ENCODE peak calls at places on chromosomes 2 and 18, in nine cellular contexts. One of them, this sample, is unnamed.

GRCh38 chr18:12246849-12247808 is 7.0 kb upstream of the CIDEA start:
- DNase-seq in adrenal gland: no peak
- DNase-seq in lower leg skin: no peak
- DNase-seq in fibroblast of mammary gland: no peak
- DNase-seq in HFF-Myc: no peak
- DNase-seq in heart left ventricle: no peak
- DNase-seq in brain microvascular endothelial cell: peak
- DNase-seq in GM23248: peak
- DNase-seq in psoas muscle: peak
- DNase-seq in this sample: no peak

GRCh38 chr18:57353940-57354461 is 1.6 kb downstream of the ST8SIA3 start:
- DNase-seq in GM23248: peak
- DNase-seq in psoas muscle: peak
- DNase-seq in lower leg skin: no peak
- DNase-seq in brain microvascular endothelial cell: peak
- DNase-seq in HFF-Myc: peak
- DNase-seq in fibroblast of mammary gland: peak
- DNase-seq in heart left ventricle: no peak
- DNase-seq in adrenal gland: peak
- DNase-seq in this sample: peak

GRCh38 chr2:26298638-26299393 is 47.1 kb upstream of the SELENOI start:
- DNase-seq in fibroblast of mammary gland: peak
- DNase-seq in brain microvascular endothelial cell: peak
- DNase-seq in lower leg skin: peak
- DNase-seq in HFF-Myc: no peak
- DNase-seq in adrenal gland: peak
- DNase-seq in psoas muscle: peak
- DNase-seq in GM23248: peak
- DNase-seq in heart left ventricle: no peak
- DNase-seq in this sample: peak

GRCh38 chr2:199457147-199458016 is at the start of gene SATB2:
- DNase-seq in brain microvascular endothelial cell: peak
- DNase-seq in lower leg skin: no peak
- DNase-seq in adrenal gland: peak
- DNase-seq in psoas muscle: peak
- DNase-seq in heart left ventricle: no peak
- DNase-seq in fibroblast of mammary gland: peak
- DNase-seq in GM23248: peak
- DNase-seq in HFF-Myc: no peak
- DNase-seq in this sample: peak

GRCh38 chr2:24174851-24175277 is at the start of gene FAM228A:
- DNase-seq in psoas muscle: no peak
- DNase-seq in fibroblast of mammary gland: no peak
- DNase-seq in lower leg skin: no peak
- DNase-seq in heart left ventricle: no peak
- DNase-seq in GM23248: no peak
- DNase-seq in HFF-Myc: no peak
- DNase-seq in brain microvascular endothelial cell: no peak
- DNase-seq in adrenal gland: no peak
- DNase-seq in this sample: no peak

GRCh38 chr2:9889812-9890261 is 46.6 kb downstream of the TAF1B start:
- DNase-seq in HFF-Myc: no peak
- DNase-seq in brain microvascular endothelial cell: no peak
- DNase-seq in fibroblast of mammary gland: no peak
- DNase-seq in adrenal gland: no peak
- DNase-seq in lower leg skin: no peak
- DNase-seq in GM23248: peak
- DNase-seq in psoas muscle: no peak
- DNase-seq in heart left ventricle: no peak
- DNase-seq in this sample: no peak

GRCh38 chr2:162301151-162301804 is 17.2 kb downstream of the IFIH1 start:
- DNase-seq in psoas muscle: no peak
- DNase-seq in fibroblast of mammary gland: peak
- DNase-seq in heart left ventricle: no peak
- DNase-seq in HFF-Myc: peak
- DNase-seq in adrenal gland: no peak
- DNase-seq in GM23248: peak
- DNase-seq in brain microvascular endothelial cell: peak
- DNase-seq in lower leg skin: no peak
- DNase-seq in this sample: peak

GRCh38 chr2:240139666-240140393 is 628 bp downstream of the OTOS start:
- DNase-seq in psoas muscle: peak
- DNase-seq in fibroblast of mammary gland: no peak
- DNase-seq in heart left ventricle: peak
- DNase-seq in GM23248: no peak
- DNase-seq in HFF-Myc: no peak
- DNase-seq in adrenal gland: no peak
- DNase-seq in brain microvascular endothelial cell: no peak
- DNase-seq in lower leg skin: no peak
- DNase-seq in this sample: no peak

GRCh38 chr2:241821460-241822263 is 12.7 kb downstream of the NEU4 start:
- DNase-seq in fibroblast of mammary gland: no peak
- DNase-seq in heart left ventricle: no peak
- DNase-seq in lower leg skin: no peak
- DNase-seq in psoas muscle: no peak
- DNase-seq in GM23248: no peak
- DNase-seq in HFF-Myc: no peak
- DNase-seq in brain microvascular endothelial cell: no peak
- DNase-seq in adrenal gland: no peak
- DNase-seq in this sample: no peak

GRCh38 chr18:75072672-75073371 is 136.1 kb downstream of the PTGR3 start:
- DNase-seq in psoas muscle: no peak
- DNase-seq in GM23248: no peak
- DNase-seq in adrenal gland: no peak
- DNase-seq in lower leg skin: no peak
- DNase-seq in HFF-Myc: no peak
- DNase-seq in fibroblast of mammary gland: no peak
- DNase-seq in heart left ventricle: no peak
- DNase-seq in brain microvascular endothelial cell: no peak
- DNase-seq in this sample: no peak

GRCh38 chr2:10400568-10400977 is 47.6 kb downstream of the ODC1 start:
- DNase-seq in brain microvascular endothelial cell: no peak
- DNase-seq in adrenal gland: peak
- DNase-seq in GM23248: no peak
- DNase-seq in fibroblast of mammary gland: no peak
- DNase-seq in HFF-Myc: no peak
- DNase-seq in lower leg skin: no peak
- DNase-seq in psoas muscle: no peak
- DNase-seq in heart left ventricle: peak
- DNase-seq in this sample: peak

GRCh38 chr2:220043993-220044335 is 416.5 kb downstream of the SLC4A3 start:
- DNase-seq in brain microvascular endothelial cell: peak
- DNase-seq in heart left ventricle: no peak
- DNase-seq in lower leg skin: no peak
- DNase-seq in GM23248: peak
- DNase-seq in psoas muscle: no peak
- DNase-seq in HFF-Myc: peak
- DNase-seq in adrenal gland: no peak
- DNase-seq in fibroblast of mammary gland: peak
- DNase-seq in this sample: no peak
- H3K4me3 ChIP-seq in brain microvascular endothelial cell: no peak
- H3K4me3 ChIP-seq in heart left ventricle: no peak
- H3K4me3 ChIP-seq in lower leg skin: no peak
- H3K4me3 ChIP-seq in GM23248: no peak
- H3K4me3 ChIP-seq in psoas muscle: no peak
- H3K4me3 ChIP-seq in HFF-Myc: no peak
- H3K4me3 ChIP-seq in adrenal gland: no peak
- H3K4me3 ChIP-seq in fibroblast of mammary gland: no peak
- H3K4me3 ChIP-seq in this sample: no peak

GRCh38 chr2:74906395-74906794 is 52.0 kb upstream of the POLE4 start:
- DNase-seq in adrenal gland: no peak
- DNase-seq in fibroblast of mammary gland: no peak
- DNase-seq in lower leg skin: no peak
- DNase-seq in brain microvascular endothelial cell: no peak
- DNase-seq in GM23248: no peak
- DNase-seq in psoas muscle: no peak
- DNase-seq in heart left ventricle: no peak
- DNase-seq in HFF-Myc: no peak
- DNase-seq in this sample: no peak

GRCh38 chr2:74911061-74911460 is 47.4 kb upstream of the POLE4 start:
- DNase-seq in lower leg skin: no peak
- DNase-seq in adrenal gland: no peak
- DNase-seq in heart left ventricle: no peak
- DNase-seq in psoas muscle: no peak
- DNase-seq in brain microvascular endothelial cell: no peak
- DNase-seq in GM23248: no peak
- DNase-seq in fibroblast of mammary gland: no peak
- DNase-seq in HFF-Myc: no peak
- DNase-seq in this sample: no peak

GRCh38 chr2:74910245-74910644 is 48.2 kb upstream of the POLE4 start:
- DNase-seq in GM23248: no peak
- DNase-seq in adrenal gland: no peak
- DNase-seq in heart left ventricle: no peak
- DNase-seq in fibroblast of mammary gland: no peak
- DNase-seq in lower leg skin: no peak
- DNase-seq in HFF-Myc: no peak
- DNase-seq in brain microvascular endothelial cell: no peak
- DNase-seq in psoas muscle: no peak
- DNase-seq in this sample: no peak

DNA sequence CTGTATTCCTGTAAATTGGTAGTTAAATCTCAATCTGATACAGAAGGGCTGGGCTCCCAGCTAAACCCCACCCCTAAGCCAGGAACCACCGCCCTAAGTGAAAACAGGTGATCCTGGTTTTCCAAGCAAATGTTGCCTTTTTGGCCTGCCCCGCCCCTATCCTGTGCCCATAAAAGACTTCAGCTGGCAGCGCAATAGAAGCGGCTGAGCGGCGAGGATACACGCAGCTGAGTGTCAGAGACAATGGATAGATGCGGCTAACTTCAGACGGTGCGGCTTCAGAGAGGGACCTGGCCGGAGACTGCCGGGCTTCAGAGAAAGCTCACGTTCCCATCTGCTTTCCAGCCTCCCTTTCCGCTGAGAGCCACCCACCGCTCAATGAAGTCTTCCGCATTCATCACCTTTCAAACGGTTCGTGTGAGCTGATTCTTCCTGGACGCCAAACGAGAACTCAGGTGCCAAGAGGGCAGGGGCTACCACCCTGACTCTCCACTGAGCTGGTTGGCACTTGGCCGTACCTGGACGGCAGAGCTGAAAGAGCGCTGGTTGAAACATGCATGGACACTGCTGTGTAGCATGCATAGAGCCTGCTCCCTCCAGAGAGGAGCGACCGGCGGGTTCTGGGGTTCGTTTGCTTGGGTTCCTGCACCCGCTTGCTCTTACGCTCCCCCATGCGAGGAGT is 49.5 kb upstream of the POLE4 start:
- DNase-seq in lower leg skin: no peak
- DNase-seq in brain microvascular endothelial cell: no peak
- DNase-seq in heart left ventricle: no peak
- DNase-seq in HFF-Myc: no peak
- DNase-seq in psoas muscle: no peak
- DNase-seq in GM23248: peak
- DNase-seq in fibroblast of mammary gland: no peak
- DNase-seq in adrenal gland: no peak
- DNase-seq in this sample: peak
- H3K4me3 ChIP-seq in lower leg skin: no peak
- H3K4me3 ChIP-seq in brain microvascular endothelial cell: no peak
- H3K4me3 ChIP-seq in heart left ventricle: no peak
- H3K4me3 ChIP-seq in HFF-Myc: peak
- H3K4me3 ChIP-seq in psoas muscle: no peak
- H3K4me3 ChIP-seq in GM23248: peak
- H3K4me3 ChIP-seq in fibroblast of mammary gland: peak
- H3K4me3 ChIP-seq in adrenal gland: no peak
- H3K4me3 ChIP-seq in this sample: no peak

GRCh38 chr2:149739880-149740265 is 152.3 kb upstream of the MMADHC start:
- DNase-seq in GM23248: peak
- DNase-seq in brain microvascular endothelial cell: no peak
- DNase-seq in lower leg skin: no peak
- DNase-seq in fibroblast of mammary gland: peak
- DNase-seq in heart left ventricle: no peak
- DNase-seq in HFF-Myc: no peak
- DNase-seq in psoas muscle: no peak
- DNase-seq in adrenal gland: no peak
- DNase-seq in this sample: no peak

GRCh38 chr2:149738771-149739170 is 151.2 kb upstream of the MMADHC start:
- DNase-seq in HFF-Myc: no peak
- DNase-seq in psoas muscle: no peak
- DNase-seq in fibroblast of mammary gland: peak
- DNase-seq in lower leg skin: no peak
- DNase-seq in adrenal gland: no peak
- DNase-seq in heart left ventricle: no peak
- DNase-seq in GM23248: no peak
- DNase-seq in brain microvascular endothelial cell: no peak
- DNase-seq in this sample: no peak

GRCh38 chr2:149737882-149738281 is 150.3 kb upstream of the MMADHC start:
- DNase-seq in brain microvascular endothelial cell: no peak
- DNase-seq in fibroblast of mammary gland: peak
- DNase-seq in psoas muscle: no peak
- DNase-seq in HFF-Myc: no peak
- DNase-seq in adrenal gland: no peak
- DNase-seq in GM23248: peak
- DNase-seq in heart left ventricle: no peak
- DNase-seq in lower leg skin: no peak
- DNase-seq in this sample: no peak

GRCh38 chr2:149740490-149740889 is 152.9 kb upstream of the MMADHC start:
- DNase-seq in psoas muscle: no peak
- DNase-seq in lower leg skin: no peak
- DNase-seq in fibroblast of mammary gland: no peak
- DNase-seq in adrenal gland: no peak
- DNase-seq in heart left ventricle: no peak
- DNase-seq in GM23248: no peak
- DNase-seq in brain microvascular endothelial cell: no peak
- DNase-seq in HFF-Myc: no peak
- DNase-seq in this sample: no peak

DNA sequence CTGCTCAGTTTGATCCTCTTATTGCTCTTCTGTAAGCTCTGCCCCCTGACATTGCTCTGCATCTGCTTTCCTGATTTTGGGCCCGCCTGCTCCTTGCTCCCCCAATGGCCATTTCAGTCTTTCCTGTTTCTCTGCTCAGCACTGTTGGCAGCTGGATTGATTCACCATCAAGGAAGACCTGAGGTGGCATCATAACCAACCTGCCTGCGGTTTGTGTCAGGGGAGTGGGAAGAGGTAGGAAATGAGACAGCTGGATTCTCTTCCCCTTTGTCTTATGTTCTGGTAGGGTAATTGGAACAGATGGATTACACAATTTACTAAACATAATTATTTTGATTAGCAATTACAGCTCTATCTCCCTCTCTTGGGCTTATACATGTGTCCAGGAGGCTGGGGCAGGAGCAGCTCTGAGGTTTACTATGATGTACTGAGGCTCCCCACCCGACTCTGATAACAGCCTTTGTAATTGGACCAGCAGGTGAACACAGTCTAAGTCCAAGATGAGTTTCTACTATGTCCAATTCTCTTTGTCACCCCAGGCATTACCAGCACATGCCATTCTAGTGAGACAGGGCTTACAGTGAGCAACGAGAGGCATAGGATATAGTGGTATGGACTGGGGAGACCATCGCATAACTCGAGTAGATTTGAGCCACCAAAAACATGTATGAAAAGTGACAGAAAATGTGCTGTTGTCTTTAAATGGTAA is 151.8 kb upstream of the MMADHC start:
- DNase-seq in GM23248: peak
- DNase-seq in brain microvascular endothelial cell: no peak
- DNase-seq in HFF-Myc: no peak
- DNase-seq in adrenal gland: no peak
- DNase-seq in fibroblast of mammary gland: peak
- DNase-seq in lower leg skin: no peak
- DNase-seq in heart left ventricle: no peak
- DNase-seq in psoas muscle: no peak
- DNase-seq in this sample: no peak
- H3K4me3 ChIP-seq in GM23248: no peak
- H3K4me3 ChIP-seq in brain microvascular endothelial cell: no peak
- H3K4me3 ChIP-seq in HFF-Myc: no peak
- H3K4me3 ChIP-seq in adrenal gland: no peak
- H3K4me3 ChIP-seq in fibroblast of mammary gland: no peak
- H3K4me3 ChIP-seq in lower leg skin: no peak
- H3K4me3 ChIP-seq in heart left ventricle: no peak
- H3K4me3 ChIP-seq in psoas muscle: no peak
- H3K4me3 ChIP-seq in this sample: no peak

GRCh38 chr2:88129313-88129959 is 1.6 kb upstream of the FABP1 start:
- DNase-seq in fibroblast of mammary gland: no peak
- DNase-seq in GM23248: no peak
- DNase-seq in adrenal gland: no peak
- DNase-seq in brain microvascular endothelial cell: no peak
- DNase-seq in HFF-Myc: no peak
- DNase-seq in psoas muscle: no peak
- DNase-seq in heart left ventricle: no peak
- DNase-seq in lower leg skin: no peak
- DNase-seq in this sample: peak
- H3K4me3 ChIP-seq in fibroblast of mammary gland: no peak
- H3K4me3 ChIP-seq in GM23248: no peak
- H3K4me3 ChIP-seq in adrenal gland: no peak
- H3K4me3 ChIP-seq in brain microvascular endothelial cell: no peak
- H3K4me3 ChIP-seq in HFF-Myc: no peak
- H3K4me3 ChIP-seq in psoas muscle: no peak
- H3K4me3 ChIP-seq in heart left ventricle: no peak
- H3K4me3 ChIP-seq in lower leg skin: no peak
- H3K4me3 ChIP-seq in this sample: no peak